ENCODE peak calls at places on chromosomes 16 and 17, in ten cellular contexts. One of them, this sample, is unnamed.

GRCh38 chr17:28574536-28574935 is 2.2 kb downstream of the ALDOC start:
- DNase-seq in T-helper 17 cell: no peak
- DNase-seq in NCI-H1436: peak
- DNase-seq in stimulated activated CD8-positive, alpha-beta memory T cell treated with anti-CD3 and anti-CD28 coated beads, Interleukin-4, amount 100 ng/mL, for 24 hours: no peak
- DNase-seq in C1 segment of cervical spinal cord: no peak
- DNase-seq in tibial artery: no peak
- DNase-seq in Daoy: no peak
- DNase-seq in mucosa of descending colon: no peak
- DNase-seq in left colon: no peak
- DNase-seq in CD4-positive, alpha-beta T cell: no peak
- DNase-seq in this sample: no peak

GRCh38 chr17:62705116-62705515 is 77.6 kb downstream of the MRC2 start:
- DNase-seq in T-helper 17 cell: no peak
- DNase-seq in NCI-H1436: no peak
- DNase-seq in stimulated activated CD8-positive, alpha-beta memory T cell treated with anti-CD3 and anti-CD28 coated beads, Interleukin-4, amount 100 ng/mL, for 24 hours: no peak
- DNase-seq in C1 segment of cervical spinal cord: peak
- DNase-seq in tibial artery: peak
- DNase-seq in Daoy: peak
- DNase-seq in mucosa of descending colon: no peak
- DNase-seq in left colon: no peak
- DNase-seq in CD4-positive, alpha-beta T cell: no peak
- DNase-seq in this sample: no peak

GRCh38 chr16:12256880-12257279 is 280.3 kb downstream of the SNX29 start:
- DNase-seq in T-helper 17 cell: no peak
- DNase-seq in NCI-H1436: no peak
- DNase-seq in stimulated activated CD8-positive, alpha-beta memory T cell treated with anti-CD3 and anti-CD28 coated beads, Interleukin-4, amount 100 ng/mL, for 24 hours: no peak
- DNase-seq in C1 segment of cervical spinal cord: no peak
- DNase-seq in tibial artery: no peak
- DNase-seq in Daoy: no peak
- DNase-seq in mucosa of descending colon: no peak
- DNase-seq in left colon: no peak
- DNase-seq in CD4-positive, alpha-beta T cell: no peak
- DNase-seq in this sample: no peak

GRCh38 chr17:50830994-50831393 is 4.4 kb upstream of the WFIKKN2 start:
- DNase-seq in T-helper 17 cell: no peak
- DNase-seq in NCI-H1436: no peak
- DNase-seq in stimulated activated CD8-positive, alpha-beta memory T cell treated with anti-CD3 and anti-CD28 coated beads, Interleukin-4, amount 100 ng/mL, for 24 hours: no peak
- DNase-seq in C1 segment of cervical spinal cord: no peak
- DNase-seq in tibial artery: no peak
- DNase-seq in Daoy: no peak
- DNase-seq in mucosa of descending colon: no peak
- DNase-seq in left colon: no peak
- DNase-seq in CD4-positive, alpha-beta T cell: no peak
- DNase-seq in this sample: no peak

GRCh38 chr17:76458580-76459490 is 5.9 kb upstream of the UBE2O start:
- DNase-seq in T-helper 17 cell: no peak
- DNase-seq in NCI-H1436: no peak
- DNase-seq in stimulated activated CD8-positive, alpha-beta memory T cell treated with anti-CD3 and anti-CD28 coated beads, Interleukin-4, amount 100 ng/mL, for 24 hours: no peak
- DNase-seq in C1 segment of cervical spinal cord: peak
- DNase-seq in tibial artery: no peak
- DNase-seq in Daoy: peak
- DNase-seq in mucosa of descending colon: no peak
- DNase-seq in left colon: peak
- DNase-seq in CD4-positive, alpha-beta T cell: no peak
- DNase-seq in this sample: no peak

GRCh38 chr16:20409398-20410152 is at the start of gene ACSM5:
- DNase-seq in T-helper 17 cell: no peak
- DNase-seq in NCI-H1436: no peak
- DNase-seq in stimulated activated CD8-positive, alpha-beta memory T cell treated with anti-CD3 and anti-CD28 coated beads, Interleukin-4, amount 100 ng/mL, for 24 hours: no peak
- DNase-seq in C1 segment of cervical spinal cord: peak
- DNase-seq in tibial artery: peak
- DNase-seq in Daoy: peak
- DNase-seq in mucosa of descending colon: no peak
- DNase-seq in left colon: peak
- DNase-seq in CD4-positive, alpha-beta T cell: no peak
- DNase-seq in this sample: no peak

GRCh38 chr17:52383493-52384100 is 225.1 kb upstream of the CA10 start:
- DNase-seq in T-helper 17 cell: no peak
- DNase-seq in NCI-H1436: peak
- DNase-seq in stimulated activated CD8-positive, alpha-beta memory T cell treated with anti-CD3 and anti-CD28 coated beads, Interleukin-4, amount 100 ng/mL, for 24 hours: no peak
- DNase-seq in C1 segment of cervical spinal cord: peak
- DNase-seq in tibial artery: no peak
- DNase-seq in Daoy: peak
- DNase-seq in mucosa of descending colon: no peak
- DNase-seq in left colon: peak
- DNase-seq in CD4-positive, alpha-beta T cell: no peak
- DNase-seq in this sample: no peak

GRCh38 chr17:21089933-21090888 is 36.6 kb upstream of the DHRS7B start:
- DNase-seq in T-helper 17 cell: no peak
- DNase-seq in NCI-H1436: no peak
- DNase-seq in stimulated activated CD8-positive, alpha-beta memory T cell treated with anti-CD3 and anti-CD28 coated beads, Interleukin-4, amount 100 ng/mL, for 24 hours: no peak
- DNase-seq in C1 segment of cervical spinal cord: no peak
- DNase-seq in tibial artery: no peak
- DNase-seq in Daoy: no peak
- DNase-seq in mucosa of descending colon: no peak
- DNase-seq in left colon: no peak
- DNase-seq in CD4-positive, alpha-beta T cell: no peak
- DNase-seq in this sample: no peak

GRCh38 chr17:42422958-42423712 is at the start of gene CAVIN1:
- DNase-seq in T-helper 17 cell: no peak
- DNase-seq in NCI-H1436: no peak
- DNase-seq in stimulated activated CD8-positive, alpha-beta memory T cell treated with anti-CD3 and anti-CD28 coated beads, Interleukin-4, amount 100 ng/mL, for 24 hours: no peak
- DNase-seq in C1 segment of cervical spinal cord: peak
- DNase-seq in tibial artery: peak
- DNase-seq in Daoy: peak
- DNase-seq in mucosa of descending colon: peak
- DNase-seq in left colon: peak
- DNase-seq in CD4-positive, alpha-beta T cell: no peak
- DNase-seq in this sample: no peak

GRCh38 chr17:75712480-75712879 is 8.8 kb upstream of the ITGB4 start:
- DNase-seq in T-helper 17 cell: no peak
- DNase-seq in NCI-H1436: no peak
- DNase-seq in stimulated activated CD8-positive, alpha-beta memory T cell treated with anti-CD3 and anti-CD28 coated beads, Interleukin-4, amount 100 ng/mL, for 24 hours: no peak
- DNase-seq in C1 segment of cervical spinal cord: no peak
- DNase-seq in tibial artery: no peak
- DNase-seq in Daoy: no peak
- DNase-seq in mucosa of descending colon: no peak
- DNase-seq in left colon: no peak
- DNase-seq in CD4-positive, alpha-beta T cell: no peak
- DNase-seq in this sample: no peak

GRCh38 chr16:57801856-57802634 is at the start of gene KIFC3:
- DNase-seq in T-helper 17 cell: peak
- DNase-seq in NCI-H1436: peak
- DNase-seq in stimulated activated CD8-positive, alpha-beta memory T cell treated with anti-CD3 and anti-CD28 coated beads, Interleukin-4, amount 100 ng/mL, for 24 hours: peak
- DNase-seq in C1 segment of cervical spinal cord: peak
- DNase-seq in tibial artery: peak
- DNase-seq in Daoy: peak
- DNase-seq in mucosa of descending colon: peak
- DNase-seq in left colon: peak
- DNase-seq in CD4-positive, alpha-beta T cell: peak
- DNase-seq in this sample: peak

GRCh38 chr17:33778505-33779398 is 476.3 kb upstream of the CCL2 start:
- DNase-seq in T-helper 17 cell: no peak
- DNase-seq in NCI-H1436: peak
- DNase-seq in stimulated activated CD8-positive, alpha-beta memory T cell treated with anti-CD3 and anti-CD28 coated beads, Interleukin-4, amount 100 ng/mL, for 24 hours: peak
- DNase-seq in C1 segment of cervical spinal cord: peak
- DNase-seq in tibial artery: no peak
- DNase-seq in Daoy: peak
- DNase-seq in mucosa of descending colon: no peak
- DNase-seq in left colon: peak
- DNase-seq in CD4-positive, alpha-beta T cell: peak
- DNase-seq in this sample: no peak

GRCh38 chr17:77489898-77490265 is 349.1 kb downstream of the SEC14L1 start:
- DNase-seq in T-helper 17 cell: no peak
- DNase-seq in NCI-H1436: no peak
- DNase-seq in stimulated activated CD8-positive, alpha-beta memory T cell treated with anti-CD3 and anti-CD28 coated beads, Interleukin-4, amount 100 ng/mL, for 24 hours: no peak
- DNase-seq in C1 segment of cervical spinal cord: peak
- DNase-seq in tibial artery: peak
- DNase-seq in Daoy: no peak
- DNase-seq in mucosa of descending colon: peak
- DNase-seq in left colon: no peak
- DNase-seq in CD4-positive, alpha-beta T cell: no peak
- DNase-seq in this sample: no peak

GRCh38 chr17:376936-377863 is 24.6 kb upstream of the RPH3AL start:
- DNase-seq in T-helper 17 cell: no peak
- DNase-seq in NCI-H1436: no peak
- DNase-seq in stimulated activated CD8-positive, alpha-beta memory T cell treated with anti-CD3 and anti-CD28 coated beads, Interleukin-4, amount 100 ng/mL, for 24 hours: no peak
- DNase-seq in C1 segment of cervical spinal cord: peak
- DNase-seq in tibial artery: peak
- DNase-seq in Daoy: no peak
- DNase-seq in mucosa of descending colon: no peak
- DNase-seq in left colon: no peak
- DNase-seq in CD4-positive, alpha-beta T cell: no peak
- DNase-seq in this sample: no peak

GRCh38 chr16:11047939-11048500 is 103.7 kb downstream of the CLEC16A start:
- DNase-seq in T-helper 17 cell: no peak
- DNase-seq in NCI-H1436: no peak
- DNase-seq in stimulated activated CD8-positive, alpha-beta memory T cell treated with anti-CD3 and anti-CD28 coated beads, Interleukin-4, amount 100 ng/mL, for 24 hours: no peak
- DNase-seq in C1 segment of cervical spinal cord: no peak
- DNase-seq in tibial artery: no peak
- DNase-seq in Daoy: no peak
- DNase-seq in mucosa of descending colon: no peak
- DNase-seq in left colon: no peak
- DNase-seq in CD4-positive, alpha-beta T cell: no peak
- DNase-seq in this sample: no peak

GRCh38 chr17:49872776-49873377 is 25.0 kb upstream of the TAC4 start:
- DNase-seq in T-helper 17 cell: no peak
- DNase-seq in NCI-H1436: no peak
- DNase-seq in stimulated activated CD8-positive, alpha-beta memory T cell treated with anti-CD3 and anti-CD28 coated beads, Interleukin-4, amount 100 ng/mL, for 24 hours: no peak
- DNase-seq in C1 segment of cervical spinal cord: no peak
- DNase-seq in tibial artery: no peak
- DNase-seq in Daoy: no peak
- DNase-seq in mucosa of descending colon: no peak
- DNase-seq in left colon: no peak
- DNase-seq in CD4-positive, alpha-beta T cell: no peak
- DNase-seq in this sample: no peak

GRCh38 chr16:80656731-80657150 is 115.9 kb downstream of the DYNLRB2 start:
- DNase-seq in T-helper 17 cell: no peak
- DNase-seq in NCI-H1436: no peak
- DNase-seq in stimulated activated CD8-positive, alpha-beta memory T cell treated with anti-CD3 and anti-CD28 coated beads, Interleukin-4, amount 100 ng/mL, for 24 hours: no peak
- DNase-seq in C1 segment of cervical spinal cord: no peak
- DNase-seq in tibial artery: no peak
- DNase-seq in Daoy: no peak
- DNase-seq in mucosa of descending colon: no peak
- DNase-seq in left colon: no peak
- DNase-seq in CD4-positive, alpha-beta T cell: peak
- DNase-seq in this sample: no peak

GRCh38 chr17:31525801-31526549 is 134.5 kb downstream of the RAB11FIP4 start:
- DNase-seq in T-helper 17 cell: no peak
- DNase-seq in NCI-H1436: no peak
- DNase-seq in stimulated activated CD8-positive, alpha-beta memory T cell treated with anti-CD3 and anti-CD28 coated beads, Interleukin-4, amount 100 ng/mL, for 24 hours: no peak
- DNase-seq in C1 segment of cervical spinal cord: no peak
- DNase-seq in tibial artery: no peak
- DNase-seq in Daoy: peak
- DNase-seq in mucosa of descending colon: no peak
- DNase-seq in left colon: no peak
- DNase-seq in CD4-positive, alpha-beta T cell: no peak
- DNase-seq in this sample: no peak

GRCh38 chr16:67844441-67844840 is 2.3 kb upstream of the NUTF2 start:
- DNase-seq in T-helper 17 cell: no peak
- DNase-seq in NCI-H1436: no peak
- DNase-seq in stimulated activated CD8-positive, alpha-beta memory T cell treated with anti-CD3 and anti-CD28 coated beads, Interleukin-4, amount 100 ng/mL, for 24 hours: no peak
- DNase-seq in C1 segment of cervical spinal cord: no peak
- DNase-seq in tibial artery: no peak
- DNase-seq in Daoy: no peak
- DNase-seq in mucosa of descending colon: no peak
- DNase-seq in left colon: no peak
- DNase-seq in CD4-positive, alpha-beta T cell: no peak
- DNase-seq in this sample: no peak

GRCh38 chr17:76083536-76083935 is 4.6 kb downstream of the ZACN start:
- DNase-seq in T-helper 17 cell: no peak
- DNase-seq in NCI-H1436: no peak
- DNase-seq in stimulated activated CD8-positive, alpha-beta memory T cell treated with anti-CD3 and anti-CD28 coated beads, Interleukin-4, amount 100 ng/mL, for 24 hours: no peak
- DNase-seq in C1 segment of cervical spinal cord: no peak
- DNase-seq in tibial artery: peak
- DNase-seq in Daoy: no peak
- DNase-seq in mucosa of descending colon: peak
- DNase-seq in left colon: no peak
- DNase-seq in CD4-positive, alpha-beta T cell: no peak
- DNase-seq in this sample: no peak

GRCh38 chr16:12531937-12532336 is 271.8 kb downstream of the CPPED1 start:
- DNase-seq in T-helper 17 cell: no peak
- DNase-seq in NCI-H1436: no peak
- DNase-seq in stimulated activated CD8-positive, alpha-beta memory T cell treated with anti-CD3 and anti-CD28 coated beads, Interleukin-4, amount 100 ng/mL, for 24 hours: no peak
- DNase-seq in C1 segment of cervical spinal cord: no peak
- DNase-seq in tibial artery: no peak
- DNase-seq in Daoy: peak
- DNase-seq in mucosa of descending colon: no peak
- DNase-seq in left colon: no peak
- DNase-seq in CD4-positive, alpha-beta T cell: no peak
- DNase-seq in this sample: no peak

GRCh38 chr16:82016964-82017363 is 5.7 kb upstream of the SDR42E1 start:
- DNase-seq in T-helper 17 cell: no peak
- DNase-seq in NCI-H1436: no peak
- DNase-seq in stimulated activated CD8-positive, alpha-beta memory T cell treated with anti-CD3 and anti-CD28 coated beads, Interleukin-4, amount 100 ng/mL, for 24 hours: no peak
- DNase-seq in C1 segment of cervical spinal cord: no peak
- DNase-seq in tibial artery: no peak
- DNase-seq in Daoy: no peak
- DNase-seq in mucosa of descending colon: no peak
- DNase-seq in left colon: no peak
- DNase-seq in CD4-positive, alpha-beta T cell: no peak
- DNase-seq in this sample: no peak

GRCh38 chr17:45102856-45103255 is 29.5 kb downstream of the PLCD3 start:
- DNase-seq in T-helper 17 cell: no peak
- DNase-seq in NCI-H1436: no peak
- DNase-seq in stimulated activated CD8-positive, alpha-beta memory T cell treated with anti-CD3 and anti-CD28 coated beads, Interleukin-4, amount 100 ng/mL, for 24 hours: no peak
- DNase-seq in C1 segment of cervical spinal cord: no peak
- DNase-seq in tibial artery: no peak
- DNase-seq in Daoy: no peak
- DNase-seq in mucosa of descending colon: no peak
- DNase-seq in left colon: no peak
- DNase-seq in CD4-positive, alpha-beta T cell: no peak
- DNase-seq in this sample: no peak

GRCh38 chr17:83062011-83062817 is 17.2 kb upstream of the METRNL start:
- DNase-seq in T-helper 17 cell: peak
- DNase-seq in NCI-H1436: no peak
- DNase-seq in stimulated activated CD8-positive, alpha-beta memory T cell treated with anti-CD3 and anti-CD28 coated beads, Interleukin-4, amount 100 ng/mL, for 24 hours: no peak
- DNase-seq in C1 segment of cervical spinal cord: no peak
- DNase-seq in tibial artery: peak
- DNase-seq in Daoy: no peak
- DNase-seq in mucosa of descending colon: peak
- DNase-seq in left colon: no peak
- DNase-seq in CD4-positive, alpha-beta T cell: no peak
- DNase-seq in this sample: no peak

GRCh38 chr17:79050591-79050990 is 24.0 kb upstream of the ENGASE start:
- DNase-seq in T-helper 17 cell: no peak
- DNase-seq in NCI-H1436: no peak
- DNase-seq in stimulated activated CD8-positive, alpha-beta memory T cell treated with anti-CD3 and anti-CD28 coated beads, Interleukin-4, amount 100 ng/mL, for 24 hours: no peak
- DNase-seq in C1 segment of cervical spinal cord: no peak
- DNase-seq in tibial artery: no peak
- DNase-seq in Daoy: no peak
- DNase-seq in mucosa of descending colon: no peak
- DNase-seq in left colon: no peak
- DNase-seq in CD4-positive, alpha-beta T cell: no peak
- DNase-seq in this sample: no peak

GRCh38 chr17:2736956-2737355 is 12.5 kb downstream of the CCDC92B start:
- DNase-seq in T-helper 17 cell: no peak
- DNase-seq in NCI-H1436: no peak
- DNase-seq in stimulated activated CD8-positive, alpha-beta memory T cell treated with anti-CD3 and anti-CD28 coated beads, Interleukin-4, amount 100 ng/mL, for 24 hours: no peak
- DNase-seq in C1 segment of cervical spinal cord: no peak
- DNase-seq in tibial artery: no peak
- DNase-seq in Daoy: no peak
- DNase-seq in mucosa of descending colon: no peak
- DNase-seq in left colon: no peak
- DNase-seq in CD4-positive, alpha-beta T cell: no peak
- DNase-seq in this sample: no peak

GRCh38 chr16:86609115-86609514 is 30.8 kb downstream of the FOXL1 start:
- DNase-seq in T-helper 17 cell: no peak
- DNase-seq in NCI-H1436: no peak
- DNase-seq in stimulated activated CD8-positive, alpha-beta memory T cell treated with anti-CD3 and anti-CD28 coated beads, Interleukin-4, amount 100 ng/mL, for 24 hours: no peak
- DNase-seq in C1 segment of cervical spinal cord: no peak
- DNase-seq in tibial artery: no peak
- DNase-seq in Daoy: peak
- DNase-seq in mucosa of descending colon: no peak
- DNase-seq in left colon: no peak
- DNase-seq in CD4-positive, alpha-beta T cell: no peak
- DNase-seq in this sample: no peak

This sample was measured in T-helper 22 cell.